ENCODE peak calls at places on chromosomes 13 and 19, in six cellular contexts. One of them, this sample, is unnamed. For H3K36me3, the result is how much of the 10 kb centered on the place peaks cover.

GRCh38 chr19:38285567-38285966 is 18.5 kb upstream of the C19orf33 start:
- DNase-seq in ascending aorta: no peak
- DNase-seq in psoas muscle: no peak
- DNase-seq in gastrocnemius medialis: no peak
- DNase-seq in bronchial epithelial cell: no peak
- DNase-seq in heart right ventricle: no peak
- DNase-seq in this sample: no peak

GRCh38 chr13:35470671-35471465 is 5.6 kb downstream of the MAB21L1 start:
- DNase-seq in gastrocnemius medialis: peak
- DNase-seq in bronchial epithelial cell: no peak
- DNase-seq in psoas muscle: peak
- DNase-seq in heart right ventricle: peak
- DNase-seq in ascending aorta: no peak
- DNase-seq in this sample: no peak

GRCh38 chr19:39566064-39566463 is 26.1 kb upstream of the EID2 start:
- DNase-seq in psoas muscle: no peak
- DNase-seq in gastrocnemius medialis: no peak
- DNase-seq in heart right ventricle: no peak
- DNase-seq in ascending aorta: no peak
- DNase-seq in bronchial epithelial cell: no peak
- DNase-seq in this sample: no peak

GRCh38 chr19:16032509-16033135 is 43.7 kb upstream of the TPM4 start:
- DNase-seq in ascending aorta: no peak
- DNase-seq in heart right ventricle: no peak
- DNase-seq in gastrocnemius medialis: no peak
- DNase-seq in psoas muscle: no peak
- DNase-seq in bronchial epithelial cell: no peak
- DNase-seq in this sample: no peak

GRCh38 chr19:40585677-40586422 is 9.2 kb downstream of the SHKBP1 start:
- DNase-seq in gastrocnemius medialis: no peak
- DNase-seq in heart right ventricle: no peak
- DNase-seq in bronchial epithelial cell: peak
- DNase-seq in psoas muscle: no peak
- DNase-seq in ascending aorta: no peak
- DNase-seq in this sample: no peak

GRCh38 chr19:13850910-13851753 is 25.8 kb upstream of the NANOS3 start:
- DNase-seq in heart right ventricle: peak
- DNase-seq in bronchial epithelial cell: peak
- DNase-seq in psoas muscle: peak
- DNase-seq in gastrocnemius medialis: peak
- DNase-seq in ascending aorta: peak
- DNase-seq in this sample: peak

GRCh38 chr19:38538793-38539528 is 78.8 kb downstream of the MAP4K1 start:
- DNase-seq in ascending aorta: no peak
- DNase-seq in gastrocnemius medialis: no peak
- DNase-seq in heart right ventricle: no peak
- DNase-seq in bronchial epithelial cell: peak
- DNase-seq in psoas muscle: no peak
- DNase-seq in this sample: no peak

GRCh38 chr19:39934584-39935233 is at the start of gene FCGBP:
- DNase-seq in heart right ventricle: no peak
- DNase-seq in psoas muscle: no peak
- DNase-seq in ascending aorta: no peak
- DNase-seq in bronchial epithelial cell: no peak
- DNase-seq in gastrocnemius medialis: no peak
- DNase-seq in this sample: no peak

GRCh38 chr13:28574617-28575142 is 79.8 kb upstream of the FLT1 start:
- DNase-seq in gastrocnemius medialis: no peak
- DNase-seq in psoas muscle: no peak
- DNase-seq in bronchial epithelial cell: peak
- DNase-seq in heart right ventricle: peak
- DNase-seq in ascending aorta: peak
- DNase-seq in this sample: no peak

GRCh38 chr19:5628919-5629481 is 6.1 kb downstream of the SAFB start:
- DNase-seq in psoas muscle: no peak
- DNase-seq in ascending aorta: no peak
- DNase-seq in heart right ventricle: no peak
- DNase-seq in bronchial epithelial cell: no peak
- DNase-seq in gastrocnemius medialis: no peak
- DNase-seq in this sample: no peak
- H3K36me3 ChIP-seq in psoas muscle: under half
- H3K36me3 ChIP-seq in ascending aorta: under half
- H3K36me3 ChIP-seq in heart right ventricle: half or more
- H3K36me3 ChIP-seq in bronchial epithelial cell: under half
- H3K36me3 ChIP-seq in gastrocnemius medialis: under half
- H3K36me3 ChIP-seq in this sample: under half

GRCh38 chr19:55391702-55392615 is 6.2 kb downstream of the RPL28 start:
- DNase-seq in heart right ventricle: no peak
- DNase-seq in bronchial epithelial cell: peak
- DNase-seq in ascending aorta: no peak
- DNase-seq in psoas muscle: no peak
- DNase-seq in gastrocnemius medialis: no peak
- DNase-seq in this sample: no peak

GRCh38 chr19:55391191-55391670 is 5.5 kb downstream of the RPL28 start:
- DNase-seq in psoas muscle: no peak
- DNase-seq in gastrocnemius medialis: no peak
- DNase-seq in bronchial epithelial cell: no peak
- DNase-seq in heart right ventricle: no peak
- DNase-seq in ascending aorta: no peak
- DNase-seq in this sample: no peak

GRCh38 chr19:55392820-55393219 is 7.1 kb downstream of the RPL28 start:
- DNase-seq in ascending aorta: no peak
- DNase-seq in heart right ventricle: no peak
- DNase-seq in gastrocnemius medialis: no peak
- DNase-seq in psoas muscle: no peak
- DNase-seq in bronchial epithelial cell: no peak
- DNase-seq in this sample: no peak

GRCh38 chr19:55389386-55390317 is 3.9 kb downstream of the RPL28 start:
- DNase-seq in ascending aorta: no peak
- DNase-seq in heart right ventricle: no peak
- DNase-seq in gastrocnemius medialis: no peak
- DNase-seq in psoas muscle: no peak
- DNase-seq in bronchial epithelial cell: no peak
- DNase-seq in this sample: no peak

DNA sequence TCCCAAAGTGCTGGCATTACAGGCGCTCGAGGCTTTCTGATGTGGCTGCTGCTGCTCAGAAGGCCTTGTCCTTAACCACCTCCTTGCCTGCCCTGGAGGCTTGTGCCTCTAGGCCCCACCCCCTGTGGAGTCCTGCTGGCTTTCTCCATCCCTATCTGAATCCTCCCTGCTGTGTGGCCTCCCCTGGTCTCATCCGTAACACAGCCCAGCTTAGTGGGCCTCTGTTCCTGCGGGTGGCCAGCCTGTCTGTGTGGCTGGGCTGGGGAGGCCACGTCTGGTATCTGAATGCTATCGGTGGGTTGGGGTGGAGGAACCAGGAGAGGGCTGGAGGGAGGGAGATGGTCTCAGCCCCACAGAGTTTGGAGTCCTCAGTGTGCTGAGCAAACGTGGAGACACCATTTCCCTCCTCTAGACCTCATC is 4.7 kb downstream of the RPL28 start:
- DNase-seq in heart right ventricle: no peak
- DNase-seq in psoas muscle: no peak
- DNase-seq in gastrocnemius medialis: no peak
- DNase-seq in ascending aorta: no peak
- DNase-seq in bronchial epithelial cell: no peak
- DNase-seq in this sample: no peak
- TF ChIP-seq CTCF in heart right ventricle: no peak
- TF ChIP-seq CTCF in psoas muscle: no peak
- TF ChIP-seq CTCF in gastrocnemius medialis: no peak
- TF ChIP-seq CTCF in ascending aorta: no peak
- TF ChIP-seq CTCF in bronchial epithelial cell: no peak
- TF ChIP-seq CTCF in this sample: no peak

GRCh38 chr13:95588721-95589120 is 36.2 kb downstream of the CLDN10 start:
- DNase-seq in ascending aorta: no peak
- DNase-seq in heart right ventricle: no peak
- DNase-seq in psoas muscle: no peak
- DNase-seq in gastrocnemius medialis: no peak
- DNase-seq in bronchial epithelial cell: peak
- DNase-seq in this sample: no peak

GRCh38 chr13:95588134-95588533 is 35.6 kb downstream of the CLDN10 start:
- DNase-seq in psoas muscle: no peak
- DNase-seq in ascending aorta: no peak
- DNase-seq in bronchial epithelial cell: peak
- DNase-seq in heart right ventricle: no peak
- DNase-seq in gastrocnemius medialis: no peak
- DNase-seq in this sample: no peak

DNA sequence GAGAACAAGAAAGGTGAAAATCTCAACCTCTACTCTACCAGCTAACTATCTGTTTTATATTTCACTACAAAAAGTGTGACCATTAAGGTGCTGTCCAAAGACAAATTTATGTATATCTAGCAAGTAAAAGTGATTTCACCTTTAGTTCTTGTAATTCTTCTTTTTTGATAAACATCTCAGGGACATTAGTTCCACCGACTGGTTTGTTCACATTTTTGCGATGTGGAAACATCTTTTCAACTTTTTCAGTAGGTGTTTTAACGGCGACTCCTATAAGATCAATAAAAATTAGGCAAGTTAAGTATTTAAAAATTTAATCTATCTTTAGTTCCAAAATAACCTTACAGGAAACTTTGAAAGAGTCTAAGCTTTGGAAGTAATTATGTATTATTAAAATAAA is 33.3 kb downstream of the CLDN10 start:
- DNase-seq in bronchial epithelial cell: no peak
- DNase-seq in gastrocnemius medialis: no peak
- DNase-seq in ascending aorta: no peak
- DNase-seq in heart right ventricle: no peak
- DNase-seq in psoas muscle: no peak
- DNase-seq in this sample: no peak
- H3K36me3 ChIP-seq in bronchial epithelial cell: under half
- H3K36me3 ChIP-seq in gastrocnemius medialis: under half
- H3K36me3 ChIP-seq in ascending aorta: half or more
- H3K36me3 ChIP-seq in heart right ventricle: half or more
- H3K36me3 ChIP-seq in psoas muscle: under half
- H3K36me3 ChIP-seq in this sample: under half

GRCh38 chr19:1039646-1040475 is at the start of gene ABCA7:
- DNase-seq in ascending aorta: peak
- DNase-seq in gastrocnemius medialis: peak
- DNase-seq in bronchial epithelial cell: peak
- DNase-seq in heart right ventricle: peak
- DNase-seq in psoas muscle: peak
- DNase-seq in this sample: peak
- TF ChIP-seq CTCF in ascending aorta: no peak
- TF ChIP-seq CTCF in gastrocnemius medialis: no peak
- TF ChIP-seq CTCF in bronchial epithelial cell: no peak
- TF ChIP-seq CTCF in heart right ventricle: peak
- TF ChIP-seq CTCF in psoas muscle: no peak
- TF ChIP-seq CTCF in this sample: no peak

GRCh38 chr13:40932252-40932651 is 86.9 kb downstream of the ELF1 start:
- DNase-seq in ascending aorta: no peak
- DNase-seq in bronchial epithelial cell: no peak
- DNase-seq in gastrocnemius medialis: no peak
- DNase-seq in heart right ventricle: no peak
- DNase-seq in psoas muscle: no peak
- DNase-seq in this sample: no peak

GRCh38 chr13:40927929-40928328 is 91.2 kb downstream of the ELF1 start:
- DNase-seq in bronchial epithelial cell: no peak
- DNase-seq in heart right ventricle: no peak
- DNase-seq in gastrocnemius medialis: no peak
- DNase-seq in ascending aorta: no peak
- DNase-seq in psoas muscle: no peak
- DNase-seq in this sample: no peak

GRCh38 chr13:40928980-40929379 is 90.1 kb downstream of the ELF1 start:
- DNase-seq in bronchial epithelial cell: no peak
- DNase-seq in gastrocnemius medialis: no peak
- DNase-seq in psoas muscle: no peak
- DNase-seq in heart right ventricle: no peak
- DNase-seq in ascending aorta: no peak
- DNase-seq in this sample: no peak

GRCh38 chr13:40933508-40933907 is 85.6 kb downstream of the ELF1 start:
- DNase-seq in ascending aorta: no peak
- DNase-seq in psoas muscle: no peak
- DNase-seq in gastrocnemius medialis: no peak
- DNase-seq in bronchial epithelial cell: no peak
- DNase-seq in heart right ventricle: no peak
- DNase-seq in this sample: no peak
- H3K36me3 ChIP-seq in ascending aorta: under half
- H3K36me3 ChIP-seq in psoas muscle: half or more
- H3K36me3 ChIP-seq in gastrocnemius medialis: under half
- H3K36me3 ChIP-seq in bronchial epithelial cell: under half
- H3K36me3 ChIP-seq in heart right ventricle: half or more
- H3K36me3 ChIP-seq in this sample: under half

DNA sequence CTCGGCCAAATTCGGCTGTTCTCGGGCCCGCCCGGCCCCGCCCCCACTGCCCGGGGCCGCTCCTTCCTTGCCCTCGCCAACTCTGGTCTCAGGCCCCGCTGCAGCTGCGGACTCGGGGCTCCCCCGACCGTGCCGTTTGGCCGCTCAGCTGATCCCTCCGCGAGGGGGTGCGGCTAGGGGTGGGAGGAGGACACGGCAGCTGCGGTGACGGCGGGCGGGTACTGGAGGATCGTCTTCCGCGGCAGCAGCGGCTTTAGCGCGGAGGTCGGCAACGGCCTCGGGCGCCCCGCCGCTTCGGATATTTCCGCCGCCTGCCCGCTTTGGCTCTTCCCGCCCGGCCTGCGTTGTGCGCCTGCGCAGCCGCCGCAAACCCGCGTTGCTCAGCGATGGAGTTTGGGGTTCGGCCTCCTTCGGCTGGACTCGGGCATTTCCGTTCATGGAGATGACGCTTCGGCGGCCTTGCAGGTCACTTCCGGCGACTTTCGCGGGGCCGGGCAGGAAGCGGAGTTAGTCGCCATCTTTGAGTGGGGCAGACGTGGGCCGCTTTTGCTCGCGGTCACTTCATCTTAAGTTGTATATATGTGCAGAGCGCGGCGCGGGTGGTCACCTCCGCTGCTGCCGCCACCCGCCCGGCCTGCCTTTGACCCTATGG is 338 bp upstream of the UBE2M start:
- DNase-seq in bronchial epithelial cell: peak
- DNase-seq in heart right ventricle: peak
- DNase-seq in gastrocnemius medialis: peak
- DNase-seq in psoas muscle: peak
- DNase-seq in ascending aorta: peak
- DNase-seq in this sample: peak
- TF ChIP-seq CTCF in bronchial epithelial cell: no peak
- TF ChIP-seq CTCF in heart right ventricle: no peak
- TF ChIP-seq CTCF in gastrocnemius medialis: no peak
- TF ChIP-seq CTCF in psoas muscle: no peak
- TF ChIP-seq CTCF in ascending aorta: no peak
- TF ChIP-seq CTCF in this sample: no peak

GRCh38 chr19:7125221-7125620 is 55.7 kb downstream of the ZNF557 start:
- DNase-seq in bronchial epithelial cell: no peak
- DNase-seq in heart right ventricle: no peak
- DNase-seq in psoas muscle: no peak
- DNase-seq in ascending aorta: no peak
- DNase-seq in gastrocnemius medialis: no peak
- DNase-seq in this sample: no peak
- H3K36me3 ChIP-seq in bronchial epithelial cell: under half
- H3K36me3 ChIP-seq in heart right ventricle: half or more
- H3K36me3 ChIP-seq in psoas muscle: half or more
- H3K36me3 ChIP-seq in ascending aorta: half or more
- H3K36me3 ChIP-seq in gastrocnemius medialis: under half
- H3K36me3 ChIP-seq in this sample: half or more